ENCODE peak calls at places on chromosomes 16 and 17, in six cellular contexts. One of them, this sample, is unnamed.

GRCh38 chr16:83143788-83144187 is 517.0 kb downstream of the CDH13 start:
- DNase-seq in A549: no peak
- DNase-seq in WERI-Rb-1: no peak
- DNase-seq in Caco-2: peak
- DNase-seq in ovary: no peak
- DNase-seq in cardiac muscle cell: peak
- DNase-seq in this sample: no peak

GRCh38 chr17:29138991-29139682 is 41.1 kb downstream of the MYO18A start:
- DNase-seq in WERI-Rb-1: no peak
- DNase-seq in ovary: no peak
- DNase-seq in Caco-2: no peak
- DNase-seq in cardiac muscle cell: no peak
- DNase-seq in A549: no peak
- DNase-seq in this sample: no peak

GRCh38 chr16:872436-873242 is 72.1 kb upstream of the GNG13 start:
- DNase-seq in A549: no peak
- DNase-seq in Caco-2: no peak
- DNase-seq in ovary: peak
- DNase-seq in cardiac muscle cell: no peak
- DNase-seq in WERI-Rb-1: no peak
- DNase-seq in this sample: no peak

GRCh38 chr17:79504181-79504605 is 106.7 kb downstream of the RBFOX3 start:
- DNase-seq in ovary: no peak
- DNase-seq in cardiac muscle cell: no peak
- DNase-seq in A549: no peak
- DNase-seq in WERI-Rb-1: peak
- DNase-seq in Caco-2: peak
- DNase-seq in this sample: no peak

GRCh38 chr17:28573521-28573920 is 2.2 kb upstream of the PIGS start:
- DNase-seq in WERI-Rb-1: no peak
- DNase-seq in Caco-2: no peak
- DNase-seq in ovary: no peak
- DNase-seq in A549: no peak
- DNase-seq in cardiac muscle cell: no peak
- DNase-seq in this sample: no peak

GRCh38 chr17:12180644-12181261 is 160.1 kb downstream of the MAP2K4 start:
- DNase-seq in WERI-Rb-1: peak
- DNase-seq in A549: peak
- DNase-seq in cardiac muscle cell: peak
- DNase-seq in ovary: peak
- DNase-seq in Caco-2: peak
- DNase-seq in this sample: peak

GRCh38 chr17:8225813-8226535 is 15.6 kb upstream of the AURKB start:
- DNase-seq in A549: peak
- DNase-seq in ovary: no peak
- DNase-seq in Caco-2: peak
- DNase-seq in WERI-Rb-1: no peak
- DNase-seq in cardiac muscle cell: peak
- DNase-seq in this sample: peak

GRCh38 chr16:66107661-66108060 is 258.8 kb upstream of the CDH5 start:
- DNase-seq in ovary: no peak
- DNase-seq in cardiac muscle cell: peak
- DNase-seq in A549: no peak
- DNase-seq in Caco-2: no peak
- DNase-seq in WERI-Rb-1: no peak
- DNase-seq in this sample: no peak

GRCh38 chr16:77172964-77173363 is 18.0 kb upstream of the MON1B start:
- DNase-seq in WERI-Rb-1: no peak
- DNase-seq in Caco-2: no peak
- DNase-seq in cardiac muscle cell: no peak
- DNase-seq in ovary: no peak
- DNase-seq in A549: no peak
- DNase-seq in this sample: no peak

GRCh38 chr16:51392651-51393187 is 241.6 kb upstream of the SALL1 start:
- DNase-seq in ovary: no peak
- DNase-seq in cardiac muscle cell: peak
- DNase-seq in Caco-2: no peak
- DNase-seq in WERI-Rb-1: no peak
- DNase-seq in A549: no peak
- DNase-seq in this sample: no peak

GRCh38 chr17:42525221-42525620 is 10.8 kb upstream of the NAGLU start:
- DNase-seq in cardiac muscle cell: no peak
- DNase-seq in WERI-Rb-1: no peak
- DNase-seq in A549: no peak
- DNase-seq in Caco-2: no peak
- DNase-seq in ovary: no peak
- DNase-seq in this sample: no peak

GRCh38 chr17:16428098-16428882 is 12.9 kb downstream of the TRPV2 start:
- DNase-seq in Caco-2: peak
- DNase-seq in cardiac muscle cell: peak
- DNase-seq in ovary: no peak
- DNase-seq in WERI-Rb-1: peak
- DNase-seq in A549: peak
- DNase-seq in this sample: no peak

GRCh38 chr16:30395992-30396560 is 856 bp downstream of the ZNF48 start:
- DNase-seq in cardiac muscle cell: peak
- DNase-seq in WERI-Rb-1: no peak
- DNase-seq in Caco-2: no peak
- DNase-seq in ovary: no peak
- DNase-seq in A549: no peak
- DNase-seq in this sample: no peak

GRCh38 chr16:27945233-27945975 is 118.1 kb downstream of the GSG1L start:
- DNase-seq in cardiac muscle cell: no peak
- DNase-seq in ovary: no peak
- DNase-seq in A549: no peak
- DNase-seq in Caco-2: no peak
- DNase-seq in WERI-Rb-1: peak
- DNase-seq in this sample: no peak

GRCh38 chr17:82129095-82129494 is 31.1 kb upstream of the FASN start:
- DNase-seq in A549: no peak
- DNase-seq in cardiac muscle cell: no peak
- DNase-seq in Caco-2: no peak
- DNase-seq in WERI-Rb-1: no peak
- DNase-seq in ovary: no peak
- DNase-seq in this sample: no peak
- TF ChIP-seq CTCF in A549: no peak
- TF ChIP-seq CTCF in cardiac muscle cell: peak
- TF ChIP-seq CTCF in Caco-2: no peak
- TF ChIP-seq CTCF in WERI-Rb-1: peak
- TF ChIP-seq CTCF in ovary: no peak
- TF ChIP-seq CTCF in this sample: no peak

GRCh38 chr17:44585315-44585714 is 28.0 kb downstream of the FZD2 start:
- DNase-seq in cardiac muscle cell: no peak
- DNase-seq in A549: no peak
- DNase-seq in ovary: no peak
- DNase-seq in Caco-2: no peak
- DNase-seq in WERI-Rb-1: no peak
- DNase-seq in this sample: no peak

GRCh38 chr17:44587339-44587738 is 30.1 kb downstream of the FZD2 start:
- DNase-seq in ovary: peak
- DNase-seq in Caco-2: peak
- DNase-seq in WERI-Rb-1: no peak
- DNase-seq in A549: peak
- DNase-seq in cardiac muscle cell: peak
- DNase-seq in this sample: no peak

GRCh38 chr17:44584498-44584897 is 27.2 kb downstream of the FZD2 start:
- DNase-seq in cardiac muscle cell: no peak
- DNase-seq in A549: no peak
- DNase-seq in ovary: no peak
- DNase-seq in WERI-Rb-1: no peak
- DNase-seq in Caco-2: no peak
- DNase-seq in this sample: no peak

GRCh38 chr17:44578947-44579346 is 21.7 kb downstream of the FZD2 start:
- DNase-seq in ovary: no peak
- DNase-seq in A549: no peak
- DNase-seq in Caco-2: no peak
- DNase-seq in WERI-Rb-1: no peak
- DNase-seq in cardiac muscle cell: no peak
- DNase-seq in this sample: no peak

GRCh38 chr17:44581868-44582267 is 24.6 kb downstream of the FZD2 start:
- DNase-seq in Caco-2: no peak
- DNase-seq in cardiac muscle cell: peak
- DNase-seq in WERI-Rb-1: peak
- DNase-seq in A549: peak
- DNase-seq in ovary: no peak
- DNase-seq in this sample: no peak
- TF ChIP-seq CTCF in Caco-2: peak
- TF ChIP-seq CTCF in cardiac muscle cell: peak
- TF ChIP-seq CTCF in WERI-Rb-1: peak
- TF ChIP-seq CTCF in A549: peak
- TF ChIP-seq CTCF in ovary: no peak
- TF ChIP-seq CTCF in this sample: peak

DNA sequence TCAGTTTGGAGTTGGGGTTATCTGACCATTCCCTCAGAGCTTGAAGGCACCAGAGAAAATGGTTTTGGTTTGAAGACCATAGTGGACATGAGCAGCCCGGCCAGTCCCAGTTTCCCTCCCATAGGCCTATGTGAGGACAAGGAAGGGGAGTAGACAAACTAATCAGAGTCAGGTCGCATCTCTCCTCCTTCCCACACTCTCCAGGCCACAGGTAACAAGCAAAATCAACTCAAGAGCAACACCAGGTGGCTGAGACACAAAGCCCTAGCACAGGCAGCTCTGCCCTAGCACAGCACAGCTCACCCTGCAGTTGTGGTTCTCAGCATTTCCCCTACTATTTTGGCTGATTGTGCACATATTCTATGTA is 7.2 kb downstream of the SUPT4H1 start:
- DNase-seq in A549: no peak
- DNase-seq in WERI-Rb-1: no peak
- DNase-seq in ovary: no peak
- DNase-seq in Caco-2: no peak
- DNase-seq in cardiac muscle cell: no peak
- DNase-seq in this sample: peak
- TF ChIP-seq CTCF in A549: no peak
- TF ChIP-seq CTCF in WERI-Rb-1: peak
- TF ChIP-seq CTCF in ovary: no peak
- TF ChIP-seq CTCF in Caco-2: no peak
- TF ChIP-seq CTCF in cardiac muscle cell: no peak
- TF ChIP-seq CTCF in this sample: peak

DNA sequence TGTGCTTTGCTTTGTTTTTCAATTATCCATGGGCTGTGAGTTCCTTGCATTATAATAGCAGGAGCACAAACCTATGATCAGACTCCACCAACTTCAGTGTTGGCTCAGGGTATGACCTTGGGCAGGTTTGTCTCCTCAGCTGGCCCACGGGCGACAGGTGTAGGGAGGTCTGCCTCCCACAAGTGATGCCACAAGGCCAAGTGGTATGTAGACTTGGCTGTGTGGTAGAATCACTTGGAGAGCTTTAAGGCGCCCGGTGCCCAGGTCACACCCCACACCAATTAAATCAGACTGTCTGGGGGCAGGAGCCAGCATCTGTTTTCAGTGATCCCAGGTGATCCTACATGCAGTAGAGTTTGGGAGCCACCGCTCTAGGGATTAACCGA is 153.4 kb downstream of the CLEC16A start:
- DNase-seq in Caco-2: no peak
- DNase-seq in WERI-Rb-1: no peak
- DNase-seq in A549: no peak
- DNase-seq in ovary: no peak
- DNase-seq in cardiac muscle cell: no peak
- DNase-seq in this sample: no peak
- TF ChIP-seq CTCF in Caco-2: no peak
- TF ChIP-seq CTCF in WERI-Rb-1: no peak
- TF ChIP-seq CTCF in A549: no peak
- TF ChIP-seq CTCF in ovary: no peak
- TF ChIP-seq CTCF in cardiac muscle cell: no peak
- TF ChIP-seq CTCF in this sample: no peak

GRCh38 chr16:88064889-88065746 is 113.9 kb downstream of the BANP start:
- DNase-seq in Caco-2: no peak
- DNase-seq in A549: no peak
- DNase-seq in cardiac muscle cell: no peak
- DNase-seq in ovary: peak
- DNase-seq in WERI-Rb-1: no peak
- DNase-seq in this sample: no peak

GRCh38 chr16:88061346-88062110 is 110.3 kb downstream of the BANP start:
- DNase-seq in WERI-Rb-1: no peak
- DNase-seq in A549: no peak
- DNase-seq in ovary: peak
- DNase-seq in cardiac muscle cell: no peak
- DNase-seq in Caco-2: no peak
- DNase-seq in this sample: no peak

GRCh38 chr16:88062341-88062861 is 111.2 kb downstream of the BANP start:
- DNase-seq in cardiac muscle cell: peak
- DNase-seq in ovary: peak
- DNase-seq in A549: no peak
- DNase-seq in WERI-Rb-1: no peak
- DNase-seq in Caco-2: no peak
- DNase-seq in this sample: no peak

GRCh38 chr16:88064011-88064888 is 113.0 kb downstream of the BANP start:
- DNase-seq in A549: no peak
- DNase-seq in WERI-Rb-1: no peak
- DNase-seq in cardiac muscle cell: no peak
- DNase-seq in Caco-2: no peak
- DNase-seq in ovary: peak
- DNase-seq in this sample: no peak

DNA sequence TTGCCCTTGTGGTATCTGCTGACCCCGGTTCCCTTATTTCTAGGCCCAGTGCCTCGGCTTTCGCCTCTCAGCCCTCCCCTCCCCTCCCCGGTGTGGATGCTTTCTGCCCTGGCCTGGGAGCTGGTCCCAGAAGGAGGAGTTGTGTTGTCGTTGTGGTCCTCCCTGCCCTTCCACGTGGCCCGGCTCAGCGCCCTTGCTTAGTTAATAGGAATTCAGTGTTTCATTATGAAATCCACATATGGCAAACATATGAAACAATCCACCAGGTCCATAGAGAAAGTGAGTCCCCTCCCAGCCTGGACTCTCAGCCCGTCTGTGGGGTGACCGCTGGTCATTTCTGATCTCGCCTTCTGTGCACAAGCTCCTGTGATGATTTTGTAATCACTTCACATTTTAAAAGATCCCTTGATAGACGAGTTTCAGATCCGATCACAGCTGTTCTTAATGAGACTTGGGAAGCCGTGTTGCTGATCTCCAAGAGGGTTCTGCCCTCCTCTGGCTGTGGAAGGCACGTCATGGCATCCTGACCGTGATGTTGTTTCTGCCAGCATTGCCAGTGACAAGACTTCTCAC is 112.1 kb downstream of the BANP start:
- DNase-seq in WERI-Rb-1: no peak
- DNase-seq in ovary: peak
- DNase-seq in A549: no peak
- DNase-seq in cardiac muscle cell: peak
- DNase-seq in Caco-2: no peak
- DNase-seq in this sample: no peak
- TF ChIP-seq CTCF in WERI-Rb-1: no peak
- TF ChIP-seq CTCF in ovary: no peak
- TF ChIP-seq CTCF in A549: no peak
- TF ChIP-seq CTCF in cardiac muscle cell: peak
- TF ChIP-seq CTCF in Caco-2: no peak
- TF ChIP-seq CTCF in this sample: no peak

DNA sequence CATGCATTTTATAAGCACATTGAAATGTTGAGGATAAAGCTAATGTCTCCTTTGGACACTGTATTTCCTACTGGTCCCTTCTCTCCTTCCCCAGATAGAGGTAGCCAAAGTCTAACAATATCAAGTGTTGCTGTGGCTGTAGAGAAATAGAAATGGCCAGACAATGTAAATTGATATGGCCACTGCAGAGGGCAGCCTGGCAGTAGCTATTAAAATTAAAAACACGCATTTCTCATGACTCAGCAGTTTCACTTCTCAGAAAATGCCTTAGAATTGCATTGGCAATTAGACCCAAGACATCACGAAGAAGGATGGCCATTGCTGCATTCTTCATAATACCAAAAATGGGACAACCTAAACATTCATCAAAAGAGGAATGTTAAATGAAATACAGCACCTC is 46.8 kb upstream of the MRTFB start:
- DNase-seq in Caco-2: no peak
- DNase-seq in cardiac muscle cell: peak
- DNase-seq in ovary: no peak
- DNase-seq in A549: no peak
- DNase-seq in WERI-Rb-1: no peak
- DNase-seq in this sample: no peak
- TF ChIP-seq CTCF in Caco-2: no peak
- TF ChIP-seq CTCF in cardiac muscle cell: peak
- TF ChIP-seq CTCF in ovary: no peak
- TF ChIP-seq CTCF in A549: no peak
- TF ChIP-seq CTCF in WERI-Rb-1: no peak
- TF ChIP-seq CTCF in this sample: no peak